ENCODE peak calls at places on chromosome 5, in five cellular contexts. X is BE2C, Y is mucosa of descending colon, F is foreskin fibroblast, T is kidney. D is an unnamed sample.

GRCh38 chr5:73948720-73949119 is 322.7 kb downstream of the ARHGEF28 start:
- DNase-seq in X (no peak), F (peak), Y (no peak), T (no peak), D (no peak)

GRCh38 chr5:16565118-16565517 is 51.7 kb downstream of the RETREG1 start:
- DNase-seq in Y (no peak), F (no peak), X (no peak), T (no peak), D (no peak)

GRCh38 chr5:136006164-136006563 is 22.6 kb upstream of the TGFBI start:
- DNase-seq in Y (no peak), F (peak), T (no peak), X (no peak), D (no peak)

GRCh38 chr5:38556599-38557308 is at the start of gene LIFR:
- DNase-seq in F (peak), T (peak), Y (peak), X (peak), D (peak)

GRCh38 chr5:157730900-157731271 is 334 bp upstream of the THG1L start:
- DNase-seq in X (no peak), T (no peak), F (no peak), Y (no peak), D (no peak)

GRCh38 chr5:177427211-177427822 is 841 bp downstream of the GRK6 start:
- DNase-seq in X (peak), T (no peak), F (no peak), Y (no peak), D (no peak)

GRCh38 chr5:169197343-169197742 is 103.6 kb downstream of the SLIT3 start:
- DNase-seq in T (no peak), F (no peak), Y (peak), X (no peak), D (no peak)

GRCh38 chr5:61625682-61626620 is 293.9 kb downstream of the ZSWIM6 start:
- DNase-seq in X (no peak), F (peak), T (peak), Y (peak), D (no peak)

GRCh38 chr5:1375871-1376850 is 31.3 kb upstream of the CLPTM1L start:
- DNase-seq in F (no peak), T (peak), X (no peak), Y (no peak), D (no peak)

GRCh38 chr5:175443514-175444059 is 395 bp downstream of the DRD1 start:
- DNase-seq in F (no peak), Y (no peak), X (no peak), T (peak), D (no peak)

GRCh38 chr5:141260458-141261237 is 15.5 kb downstream of the PCDHB15 start:
- DNase-seq in Y (no peak), T (no peak), X (no peak), F (no peak), D (no peak)

GRCh38 chr5:170597109-170597741 is 93.4 kb downstream of the KCNIP1 start:
- DNase-seq in X (peak), Y (no peak), T (no peak), F (peak), D (no peak)

GRCh38 chr5:142342128-142342981 is 17.5 kb upstream of the SPRY4 start:
- DNase-seq in F (no peak), Y (no peak), X (no peak), T (no peak), D (no peak)

GRCh38 chr5:68255305-68256130 is 40.0 kb downstream of the PIK3R1 start:
- DNase-seq in T (no peak), F (no peak), X (no peak), Y (no peak), D (no peak)

GRCh38 chr5:102910240-102911226 is 155.4 kb downstream of the PAM start:
- DNase-seq in X (no peak), T (no peak), Y (no peak), F (peak), D (no peak)

GRCh38 chr5:174834081-174834480 is 109.7 kb downstream of the MSX2 start:
- DNase-seq in T (no peak), X (no peak), Y (no peak), F (no peak), D (no peak)

GRCh38 chr5:134112726-134113571 is 1.5 kb upstream of the TCF7 start:
- DNase-seq in F (no peak), X (no peak), Y (no peak), T (no peak), D (no peak)

GRCh38 chr5:134113572-134113907 is 941 bp upstream of the TCF7 start:
- DNase-seq in T (no peak), F (no peak), Y (no peak), X (no peak), D (no peak)

GRCh38 chr5:134111741-134112647 is 2.5 kb upstream of the TCF7 start:
- DNase-seq in Y (no peak), X (no peak), T (no peak), F (peak), D (no peak)

GRCh38 chr5:134106991-134107701 is 7.3 kb upstream of the TCF7 start:
- DNase-seq in F (no peak), Y (no peak), T (peak), X (peak), D (no peak)

DNA sequence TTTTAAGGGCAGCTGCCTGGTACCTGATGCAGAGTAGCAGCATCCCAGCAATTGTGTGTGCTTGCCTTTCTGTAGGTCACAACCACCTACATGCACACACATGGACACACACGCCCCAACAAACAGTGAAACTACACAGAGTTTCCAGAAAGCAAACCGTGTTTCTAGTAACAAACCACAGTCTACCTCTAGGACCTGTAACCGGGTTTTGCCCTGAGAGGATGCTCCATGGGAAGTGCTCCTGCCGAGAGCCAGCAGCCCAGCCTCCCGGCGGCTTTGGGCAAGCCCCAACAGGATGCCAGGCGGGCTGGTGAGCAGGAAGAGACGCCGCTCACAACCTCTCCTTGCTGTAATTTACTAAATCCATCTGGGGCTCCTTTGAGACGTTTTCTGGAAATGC is 4.1 kb upstream of the TCF7 start:
- DNase-seq in T (no peak), Y (no peak), X (no peak), F (no peak), D (no peak)
- TF ChIP-seq CTCF in T (no peak), Y (no peak), X (no peak), F (no peak), D (no peak)

GRCh38 chr5:180115326-180116076 is 43.9 kb upstream of the RNF130 start:
- DNase-seq in Y (no peak), X (no peak), F (no peak), T (peak), D (no peak)

GRCh38 chr5:180118391-180118791 is 46.8 kb upstream of the RNF130 start:
- DNase-seq in Y (no peak), X (no peak), T (peak), F (no peak), D (no peak)

GRCh38 chr5:180116077-180116375 is 44.5 kb upstream of the RNF130 start:
- DNase-seq in T (peak), Y (no peak), F (no peak), X (no peak), D (no peak)

GRCh38 chr5:180117378-180117725 is 45.8 kb upstream of the RNF130 start:
- DNase-seq in T (peak), F (no peak), X (no peak), Y (no peak), D (no peak)

GRCh38 chr5:180116441-180117377 is 45.1 kb upstream of the RNF130 start:
- DNase-seq in F (no peak), X (no peak), T (peak), Y (peak), D (no peak)
- TF ChIP-seq CTCF in F (no peak), X (no peak), T (peak), Y (no peak), D (no peak)

DNA sequence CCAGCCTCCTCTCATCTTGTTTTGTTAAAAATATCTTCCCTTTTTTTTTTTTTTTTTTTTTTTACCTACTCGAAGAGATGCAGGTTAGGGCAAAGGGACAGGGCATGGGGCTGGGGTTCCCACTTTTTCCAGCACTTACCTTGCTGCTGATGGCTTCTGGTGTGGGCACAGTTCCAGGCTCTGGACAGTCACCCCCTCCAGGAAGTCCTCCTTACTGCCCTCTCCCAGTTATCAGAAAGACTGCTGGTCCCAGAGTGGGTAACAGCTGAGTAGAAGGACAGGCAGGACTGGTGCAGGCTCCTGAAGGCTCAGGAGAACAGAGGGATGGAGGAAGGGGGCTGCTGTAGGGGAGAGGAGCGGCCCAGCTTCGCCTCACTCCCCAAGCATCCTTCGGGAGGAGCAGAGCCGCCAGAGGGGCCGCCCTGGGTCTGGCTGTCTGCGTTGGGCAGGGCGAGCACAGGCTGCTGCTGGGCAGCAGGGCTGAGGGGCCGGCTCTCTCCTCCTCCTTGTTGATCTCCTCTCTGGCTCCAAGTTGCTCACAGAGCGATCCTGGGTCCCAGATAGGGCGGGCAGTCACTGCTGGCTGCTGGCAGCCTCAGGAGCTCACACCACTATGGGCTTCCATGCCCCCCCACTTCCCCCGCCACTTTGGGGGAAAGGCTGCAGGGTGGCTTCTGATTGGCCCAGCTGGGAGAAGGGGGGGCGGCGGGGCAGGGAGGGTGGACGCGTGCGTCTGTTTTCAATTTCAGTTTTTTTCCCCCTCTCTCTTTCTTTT is at the start of gene PDGFRB:
- DNase-seq in Y (peak), X (peak), T (peak), F (peak), D (peak)
- TF ChIP-seq CTCF in Y (no peak), X (no peak), T (no peak), F (no peak), D (peak)

GRCh38 chr5:112284561-112284960 is 134.5 kb downstream of the EPB41L4A start:
- DNase-seq in X (no peak), F (no peak), T (no peak), Y (no peak), D (no peak)

GRCh38 chr5:112293587-112293986 is 125.5 kb downstream of the EPB41L4A start:
- DNase-seq in T (no peak), X (no peak), Y (no peak), F (no peak), D (no peak)

GRCh38 chr5:112294126-112294525 is 125.0 kb downstream of the EPB41L4A start:
- DNase-seq in F (no peak), Y (no peak), T (no peak), X (no peak), D (no peak)

GRCh38 chr5:112290667-112291066 is 128.4 kb downstream of the EPB41L4A start:
- DNase-seq in F (no peak), T (no peak), Y (no peak), X (no peak), D (no peak)

GRCh38 chr5:112289465-112289864 is 129.6 kb downstream of the EPB41L4A start:
- DNase-seq in F (no peak), T (no peak), Y (no peak), X (no peak), D (no peak)
- TF ChIP-seq CTCF in F (no peak), T (peak), Y (no peak), X (peak), D (no peak)

DNA sequence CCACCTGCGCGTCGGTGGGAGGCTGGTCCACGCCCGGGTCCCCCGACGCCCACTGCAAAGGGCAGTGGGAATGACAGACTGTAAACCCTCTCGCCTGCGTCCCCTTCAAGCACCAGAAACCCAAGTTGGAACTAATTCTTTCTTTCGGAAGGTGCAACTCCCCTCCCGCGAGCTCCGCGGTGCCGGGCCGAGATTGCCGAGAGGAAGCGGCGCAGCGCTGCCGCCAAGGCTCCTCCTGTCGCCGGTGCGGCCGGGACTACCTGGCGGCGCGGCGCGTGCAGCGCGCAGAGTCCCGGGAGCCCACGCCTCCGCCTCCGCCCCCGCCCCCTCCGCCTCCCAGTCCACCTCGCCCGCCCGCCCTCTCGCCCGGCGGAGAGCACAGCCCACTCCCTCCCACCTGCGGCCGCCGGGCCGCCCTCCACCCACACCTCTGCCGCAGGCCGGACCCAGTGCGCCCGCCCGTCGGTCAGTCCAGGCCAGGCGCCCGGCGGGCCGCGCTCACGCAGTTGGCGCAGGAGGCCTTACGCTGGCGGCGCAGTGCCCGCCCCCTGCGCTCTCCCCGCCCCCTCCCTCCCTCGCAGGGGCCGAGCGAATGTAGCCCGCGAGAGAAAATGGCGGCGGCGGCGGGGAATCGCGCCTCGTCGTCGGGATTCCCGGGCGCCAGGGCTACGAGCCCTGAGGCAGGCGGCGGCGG is at the start of gene MAP3K1:
- DNase-seq in X (peak), T (peak), Y (peak), F (peak), D (no peak)
- TF ChIP-seq CTCF in X (no peak), T (peak), Y (no peak), F (no peak), D (no peak)

GRCh38 chr5:21209404-21209803 is 1221.4 kb upstream of the CDH18 start:
- DNase-seq in T (no peak), X (no peak), Y (no peak), F (no peak), D (no peak)

DNA sequence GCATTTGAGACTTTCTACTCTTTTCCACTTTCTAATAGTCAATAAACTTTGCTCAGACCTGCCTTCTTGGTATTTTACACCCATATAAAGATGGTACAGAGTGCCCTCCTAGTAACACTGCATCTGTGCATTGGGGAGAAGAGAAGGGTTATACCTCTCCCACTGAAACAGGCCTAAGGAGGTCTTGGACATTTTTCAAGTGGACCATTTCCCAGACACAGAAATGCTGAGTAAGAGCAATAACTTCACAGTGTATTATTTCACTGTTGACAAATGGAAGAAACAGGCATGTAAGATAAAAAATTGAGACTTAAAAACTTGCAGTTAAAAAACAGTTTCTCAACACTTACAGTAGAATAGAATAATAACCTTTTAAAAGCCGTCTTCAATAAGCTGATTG is 1224.0 kb upstream of the CDH18 start:
- DNase-seq in Y (no peak), F (no peak), X (no peak), T (no peak), D (no peak)
- TF ChIP-seq CTCF in Y (no peak), F (no peak), X (no peak), T (no peak), D (no peak)

GRCh38 chr5:163350083-163350482 is 87.3 kb upstream of the CCNG1 start:
- DNase-seq in Y (no peak), X (peak), T (no peak), F (no peak), D (no peak)
- TF ChIP-seq CTCF in Y (no peak), X (peak), T (no peak), F (no peak), D (no peak)

GRCh38 chr5:134004626-134005414 is at the start of gene VDAC1:
- DNase-seq in Y (peak), T (peak), X (peak), F (peak), D (peak)
- TF ChIP-seq CTCF in Y (no peak), T (no peak), X (peak), F (no peak), D (no peak)

DNA sequence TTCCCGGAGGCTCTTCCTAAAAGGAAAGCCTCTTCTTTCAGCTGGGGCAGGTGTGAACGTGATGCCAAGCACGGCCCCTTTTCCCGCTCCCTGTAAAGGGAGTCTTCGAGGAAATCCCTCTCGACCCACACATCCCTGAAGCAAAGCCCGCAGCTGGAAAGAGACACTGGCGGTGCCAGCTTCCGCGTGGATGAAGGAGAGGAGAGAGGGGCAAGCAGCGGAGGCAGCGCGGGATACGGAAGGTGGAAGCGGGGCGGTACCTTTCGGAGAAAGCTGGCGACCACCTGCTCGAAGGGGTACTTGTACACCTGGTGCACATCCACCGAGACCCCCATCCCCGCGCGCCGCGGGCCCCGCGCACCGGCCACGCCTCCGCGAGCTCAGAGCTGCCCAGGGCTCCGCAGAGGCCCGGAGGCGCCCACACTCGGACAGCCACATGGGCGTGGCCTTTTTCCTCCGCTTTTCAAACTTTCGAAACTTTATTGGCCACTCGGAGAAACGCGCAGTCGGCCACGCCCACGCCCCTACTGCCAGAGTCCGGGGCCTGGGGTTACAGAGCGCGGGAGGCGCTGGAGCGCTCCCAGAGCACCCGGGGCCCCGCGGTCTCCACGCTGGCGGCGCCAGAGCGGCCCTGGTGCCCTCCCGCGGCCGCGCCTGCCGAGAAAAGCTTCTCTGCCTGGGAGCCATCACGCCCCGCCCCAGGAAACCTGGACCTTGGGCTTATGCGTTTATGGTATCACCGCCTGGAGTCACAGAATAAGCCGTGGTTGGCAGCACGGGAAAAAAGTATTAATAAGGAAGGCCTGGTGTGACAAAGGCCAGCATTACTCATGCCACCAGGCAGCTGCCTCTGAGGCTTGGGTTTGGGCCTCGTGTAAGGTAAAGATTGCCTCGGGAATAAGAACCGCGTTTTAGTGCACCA is at the start of gene PRELID2:
- DNase-seq in F (peak), X (peak), T (peak), Y (peak), D (peak)
- TF ChIP-seq CTCF in F (no peak), X (no peak), T (no peak), Y (peak), D (no peak)

GRCh38 chr5:51684794-51685355 is 301.6 kb downstream of the ISL1 start:
- DNase-seq in T (no peak), F (no peak), X (no peak), Y (no peak), D (no peak)
- TF ChIP-seq CTCF in T (no peak), F (no peak), X (peak), Y (no peak), D (peak)

D was measured in astrocyte of the cerebellum.